ENCODE peak calls at places on chromosomes 13 and 19, in ten cellular contexts. One of them, this sample, is unnamed.

GRCh38 chr19:6531163-6531955 is 533 bp downstream of the TNFSF9 start:
- DNase-seq in astrocyte of the hippocampus: no peak
- DNase-seq in activated naive CD4-positive, alpha-beta T cell treated with anti-CD3 and anti-CD28 coated beads, Interleukin-2, amount 10 ng/mL, durations not matched to agents 7 days and 5 days: no peak
- DNase-seq in NCI-H82: no peak
- DNase-seq in cardiac fibroblast: no peak
- DNase-seq in Kasumi-1: no peak
- DNase-seq in kidney tubule cell: no peak
- DNase-seq in omental fat pad: no peak
- DNase-seq in cardiac muscle cell: no peak
- DNase-seq in HT-29: no peak
- DNase-seq in this sample: no peak

GRCh38 chr19:49690656-49691242 is at the start of gene CPT1C:
- DNase-seq in astrocyte of the hippocampus: peak
- DNase-seq in activated naive CD4-positive, alpha-beta T cell treated with anti-CD3 and anti-CD28 coated beads, Interleukin-2, amount 10 ng/mL, durations not matched to agents 7 days and 5 days: peak
- DNase-seq in NCI-H82: peak
- DNase-seq in cardiac fibroblast: peak
- DNase-seq in Kasumi-1: no peak
- DNase-seq in kidney tubule cell: peak
- DNase-seq in omental fat pad: no peak
- DNase-seq in cardiac muscle cell: peak
- DNase-seq in HT-29: peak
- DNase-seq in this sample: peak

GRCh38 chr19:4566402-4567051 is 7.0 kb upstream of the SEMA6B start:
- DNase-seq in astrocyte of the hippocampus: no peak
- DNase-seq in activated naive CD4-positive, alpha-beta T cell treated with anti-CD3 and anti-CD28 coated beads, Interleukin-2, amount 10 ng/mL, durations not matched to agents 7 days and 5 days: no peak
- DNase-seq in NCI-H82: peak
- DNase-seq in cardiac fibroblast: no peak
- DNase-seq in Kasumi-1: no peak
- DNase-seq in kidney tubule cell: no peak
- DNase-seq in omental fat pad: no peak
- DNase-seq in cardiac muscle cell: no peak
- DNase-seq in HT-29: no peak
- DNase-seq in this sample: no peak

GRCh38 chr19:55115446-55116065 is 1.9 kb downstream of the PPP1R12C start:
- DNase-seq in astrocyte of the hippocampus: peak
- DNase-seq in activated naive CD4-positive, alpha-beta T cell treated with anti-CD3 and anti-CD28 coated beads, Interleukin-2, amount 10 ng/mL, durations not matched to agents 7 days and 5 days: no peak
- DNase-seq in NCI-H82: no peak
- DNase-seq in cardiac fibroblast: peak
- DNase-seq in Kasumi-1: no peak
- DNase-seq in kidney tubule cell: no peak
- DNase-seq in omental fat pad: no peak
- DNase-seq in cardiac muscle cell: peak
- DNase-seq in HT-29: no peak
- DNase-seq in this sample: no peak

GRCh38 chr19:17348700-17349099 is 11.3 kb downstream of the GTPBP3 start:
- DNase-seq in astrocyte of the hippocampus: peak
- DNase-seq in activated naive CD4-positive, alpha-beta T cell treated with anti-CD3 and anti-CD28 coated beads, Interleukin-2, amount 10 ng/mL, durations not matched to agents 7 days and 5 days: no peak
- DNase-seq in NCI-H82: peak
- DNase-seq in cardiac fibroblast: peak
- DNase-seq in Kasumi-1: no peak
- DNase-seq in kidney tubule cell: peak
- DNase-seq in omental fat pad: no peak
- DNase-seq in cardiac muscle cell: peak
- DNase-seq in HT-29: no peak
- DNase-seq in this sample: no peak

GRCh38 chr19:28968721-28969120 is 244.2 kb downstream of the UQCRFS1 start:
- DNase-seq in astrocyte of the hippocampus: no peak
- DNase-seq in activated naive CD4-positive, alpha-beta T cell treated with anti-CD3 and anti-CD28 coated beads, Interleukin-2, amount 10 ng/mL, durations not matched to agents 7 days and 5 days: no peak
- DNase-seq in NCI-H82: no peak
- DNase-seq in cardiac fibroblast: no peak
- DNase-seq in Kasumi-1: no peak
- DNase-seq in kidney tubule cell: peak
- DNase-seq in omental fat pad: no peak
- DNase-seq in cardiac muscle cell: no peak
- DNase-seq in HT-29: no peak
- DNase-seq in this sample: no peak

GRCh38 chr13:112881656-112882554 is 87.1 kb upstream of the MCF2L start:
- DNase-seq in astrocyte of the hippocampus: no peak
- DNase-seq in activated naive CD4-positive, alpha-beta T cell treated with anti-CD3 and anti-CD28 coated beads, Interleukin-2, amount 10 ng/mL, durations not matched to agents 7 days and 5 days: no peak
- DNase-seq in NCI-H82: no peak
- DNase-seq in cardiac fibroblast: no peak
- DNase-seq in Kasumi-1: no peak
- DNase-seq in kidney tubule cell: no peak
- DNase-seq in omental fat pad: no peak
- DNase-seq in cardiac muscle cell: no peak
- DNase-seq in HT-29: no peak
- DNase-seq in this sample: no peak

GRCh38 chr13:44064376-44064775 is 184.7 kb downstream of the LACC1 start:
- DNase-seq in astrocyte of the hippocampus: no peak
- DNase-seq in activated naive CD4-positive, alpha-beta T cell treated with anti-CD3 and anti-CD28 coated beads, Interleukin-2, amount 10 ng/mL, durations not matched to agents 7 days and 5 days: no peak
- DNase-seq in NCI-H82: no peak
- DNase-seq in cardiac fibroblast: no peak
- DNase-seq in Kasumi-1: no peak
- DNase-seq in kidney tubule cell: no peak
- DNase-seq in omental fat pad: no peak
- DNase-seq in cardiac muscle cell: no peak
- DNase-seq in HT-29: no peak
- DNase-seq in this sample: no peak

GRCh38 chr13:98476538-98476966 is 100.4 kb downstream of the STK24 start:
- DNase-seq in astrocyte of the hippocampus: peak
- DNase-seq in activated naive CD4-positive, alpha-beta T cell treated with anti-CD3 and anti-CD28 coated beads, Interleukin-2, amount 10 ng/mL, durations not matched to agents 7 days and 5 days: peak
- DNase-seq in NCI-H82: no peak
- DNase-seq in cardiac fibroblast: peak
- DNase-seq in Kasumi-1: peak
- DNase-seq in kidney tubule cell: peak
- DNase-seq in omental fat pad: no peak
- DNase-seq in cardiac muscle cell: peak
- DNase-seq in HT-29: peak
- DNase-seq in this sample: peak

GRCh38 chr19:55563261-55563690 is 17.4 kb downstream of the ZNF579 start:
- DNase-seq in astrocyte of the hippocampus: peak
- DNase-seq in activated naive CD4-positive, alpha-beta T cell treated with anti-CD3 and anti-CD28 coated beads, Interleukin-2, amount 10 ng/mL, durations not matched to agents 7 days and 5 days: no peak
- DNase-seq in NCI-H82: peak
- DNase-seq in cardiac fibroblast: no peak
- DNase-seq in Kasumi-1: no peak
- DNase-seq in kidney tubule cell: no peak
- DNase-seq in omental fat pad: peak
- DNase-seq in cardiac muscle cell: peak
- DNase-seq in HT-29: no peak
- DNase-seq in this sample: no peak

GRCh38 chr13:31909889-31910551 is 121.6 kb upstream of the FRY start:
- DNase-seq in astrocyte of the hippocampus: peak
- DNase-seq in activated naive CD4-positive, alpha-beta T cell treated with anti-CD3 and anti-CD28 coated beads, Interleukin-2, amount 10 ng/mL, durations not matched to agents 7 days and 5 days: peak
- DNase-seq in NCI-H82: peak
- DNase-seq in cardiac fibroblast: peak
- DNase-seq in Kasumi-1: peak
- DNase-seq in kidney tubule cell: peak
- DNase-seq in omental fat pad: no peak
- DNase-seq in cardiac muscle cell: peak
- DNase-seq in HT-29: peak
- DNase-seq in this sample: peak

GRCh38 chr13:32147193-32147592 is 115.6 kb downstream of the FRY start:
- DNase-seq in astrocyte of the hippocampus: no peak
- DNase-seq in activated naive CD4-positive, alpha-beta T cell treated with anti-CD3 and anti-CD28 coated beads, Interleukin-2, amount 10 ng/mL, durations not matched to agents 7 days and 5 days: no peak
- DNase-seq in NCI-H82: no peak
- DNase-seq in cardiac fibroblast: no peak
- DNase-seq in Kasumi-1: no peak
- DNase-seq in kidney tubule cell: no peak
- DNase-seq in omental fat pad: no peak
- DNase-seq in cardiac muscle cell: no peak
- DNase-seq in HT-29: no peak
- DNase-seq in this sample: no peak

GRCh38 chr19:29576761-29577661 is 29.1 kb upstream of the POP4 start:
- DNase-seq in astrocyte of the hippocampus: no peak
- DNase-seq in activated naive CD4-positive, alpha-beta T cell treated with anti-CD3 and anti-CD28 coated beads, Interleukin-2, amount 10 ng/mL, durations not matched to agents 7 days and 5 days: no peak
- DNase-seq in NCI-H82: no peak
- DNase-seq in cardiac fibroblast: peak
- DNase-seq in Kasumi-1: no peak
- DNase-seq in kidney tubule cell: peak
- DNase-seq in omental fat pad: no peak
- DNase-seq in cardiac muscle cell: peak
- DNase-seq in HT-29: no peak
- DNase-seq in this sample: peak

GRCh38 chr19:56692496-56692895 is 20.9 kb upstream of the ZNF835 start:
- DNase-seq in astrocyte of the hippocampus: peak
- DNase-seq in activated naive CD4-positive, alpha-beta T cell treated with anti-CD3 and anti-CD28 coated beads, Interleukin-2, amount 10 ng/mL, durations not matched to agents 7 days and 5 days: no peak
- DNase-seq in NCI-H82: peak
- DNase-seq in cardiac fibroblast: peak
- DNase-seq in Kasumi-1: no peak
- DNase-seq in kidney tubule cell: peak
- DNase-seq in omental fat pad: no peak
- DNase-seq in cardiac muscle cell: no peak
- DNase-seq in HT-29: no peak
- DNase-seq in this sample: no peak

GRCh38 chr19:13149628-13150186 is 468 bp downstream of the STX10 start:
- DNase-seq in astrocyte of the hippocampus: peak
- DNase-seq in activated naive CD4-positive, alpha-beta T cell treated with anti-CD3 and anti-CD28 coated beads, Interleukin-2, amount 10 ng/mL, durations not matched to agents 7 days and 5 days: peak
- DNase-seq in NCI-H82: peak
- DNase-seq in cardiac fibroblast: peak
- DNase-seq in Kasumi-1: no peak
- DNase-seq in kidney tubule cell: peak
- DNase-seq in omental fat pad: no peak
- DNase-seq in cardiac muscle cell: peak
- DNase-seq in HT-29: peak
- DNase-seq in this sample: peak

GRCh38 chr13:28495586-28496564 is 947 bp upstream of the FLT1 start:
- DNase-seq in astrocyte of the hippocampus: peak
- DNase-seq in activated naive CD4-positive, alpha-beta T cell treated with anti-CD3 and anti-CD28 coated beads, Interleukin-2, amount 10 ng/mL, durations not matched to agents 7 days and 5 days: no peak
- DNase-seq in NCI-H82: no peak
- DNase-seq in cardiac fibroblast: no peak
- DNase-seq in Kasumi-1: no peak
- DNase-seq in kidney tubule cell: no peak
- DNase-seq in omental fat pad: no peak
- DNase-seq in cardiac muscle cell: no peak
- DNase-seq in HT-29: no peak
- DNase-seq in this sample: no peak

GRCh38 chr19:47729799-47730520 is 15.4 kb upstream of the NOP53 start:
- DNase-seq in astrocyte of the hippocampus: peak
- DNase-seq in activated naive CD4-positive, alpha-beta T cell treated with anti-CD3 and anti-CD28 coated beads, Interleukin-2, amount 10 ng/mL, durations not matched to agents 7 days and 5 days: peak
- DNase-seq in NCI-H82: peak
- DNase-seq in cardiac fibroblast: no peak
- DNase-seq in Kasumi-1: peak
- DNase-seq in kidney tubule cell: peak
- DNase-seq in omental fat pad: peak
- DNase-seq in cardiac muscle cell: peak
- DNase-seq in HT-29: peak
- DNase-seq in this sample: no peak

GRCh38 chr19:14031719-14032480 is at the start of gene IL27RA:
- DNase-seq in astrocyte of the hippocampus: peak
- DNase-seq in activated naive CD4-positive, alpha-beta T cell treated with anti-CD3 and anti-CD28 coated beads, Interleukin-2, amount 10 ng/mL, durations not matched to agents 7 days and 5 days: peak
- DNase-seq in NCI-H82: peak
- DNase-seq in cardiac fibroblast: peak
- DNase-seq in Kasumi-1: peak
- DNase-seq in kidney tubule cell: peak
- DNase-seq in omental fat pad: no peak
- DNase-seq in cardiac muscle cell: peak
- DNase-seq in HT-29: peak
- DNase-seq in this sample: peak

GRCh38 chr13:105240356-105240755 is 1295.1 kb downstream of the EFNB2 start:
- DNase-seq in astrocyte of the hippocampus: no peak
- DNase-seq in activated naive CD4-positive, alpha-beta T cell treated with anti-CD3 and anti-CD28 coated beads, Interleukin-2, amount 10 ng/mL, durations not matched to agents 7 days and 5 days: no peak
- DNase-seq in NCI-H82: no peak
- DNase-seq in cardiac fibroblast: no peak
- DNase-seq in Kasumi-1: no peak
- DNase-seq in kidney tubule cell: no peak
- DNase-seq in omental fat pad: no peak
- DNase-seq in cardiac muscle cell: no peak
- DNase-seq in HT-29: no peak
- DNase-seq in this sample: no peak

GRCh38 chr19:1417145-1417544 is 9.8 kb downstream of the DAZAP1 start:
- DNase-seq in astrocyte of the hippocampus: peak
- DNase-seq in activated naive CD4-positive, alpha-beta T cell treated with anti-CD3 and anti-CD28 coated beads, Interleukin-2, amount 10 ng/mL, durations not matched to agents 7 days and 5 days: no peak
- DNase-seq in NCI-H82: no peak
- DNase-seq in cardiac fibroblast: no peak
- DNase-seq in Kasumi-1: no peak
- DNase-seq in kidney tubule cell: peak
- DNase-seq in omental fat pad: no peak
- DNase-seq in cardiac muscle cell: peak
- DNase-seq in HT-29: no peak
- DNase-seq in this sample: no peak

GRCh38 chr19:13795595-13796300 is 505 bp downstream of the ZSWIM4 start:
- DNase-seq in astrocyte of the hippocampus: peak
- DNase-seq in activated naive CD4-positive, alpha-beta T cell treated with anti-CD3 and anti-CD28 coated beads, Interleukin-2, amount 10 ng/mL, durations not matched to agents 7 days and 5 days: peak
- DNase-seq in NCI-H82: no peak
- DNase-seq in cardiac fibroblast: peak
- DNase-seq in Kasumi-1: no peak
- DNase-seq in kidney tubule cell: peak
- DNase-seq in omental fat pad: no peak
- DNase-seq in cardiac muscle cell: peak
- DNase-seq in HT-29: no peak
- DNase-seq in this sample: peak

GRCh38 chr13:113927661-113928581 is 46.0 kb downstream of the C13orf46 start:
- DNase-seq in astrocyte of the hippocampus: peak
- DNase-seq in activated naive CD4-positive, alpha-beta T cell treated with anti-CD3 and anti-CD28 coated beads, Interleukin-2, amount 10 ng/mL, durations not matched to agents 7 days and 5 days: peak
- DNase-seq in NCI-H82: no peak
- DNase-seq in cardiac fibroblast: peak
- DNase-seq in Kasumi-1: no peak
- DNase-seq in kidney tubule cell: no peak
- DNase-seq in omental fat pad: peak
- DNase-seq in cardiac muscle cell: peak
- DNase-seq in HT-29: no peak
- DNase-seq in this sample: no peak

GRCh38 chr19:57269515-57270250 is 10.6 kb upstream of the ZNF460 start:
- DNase-seq in astrocyte of the hippocampus: peak
- DNase-seq in activated naive CD4-positive, alpha-beta T cell treated with anti-CD3 and anti-CD28 coated beads, Interleukin-2, amount 10 ng/mL, durations not matched to agents 7 days and 5 days: no peak
- DNase-seq in NCI-H82: no peak
- DNase-seq in cardiac fibroblast: peak
- DNase-seq in Kasumi-1: no peak
- DNase-seq in kidney tubule cell: peak
- DNase-seq in omental fat pad: no peak
- DNase-seq in cardiac muscle cell: peak
- DNase-seq in HT-29: no peak
- DNase-seq in this sample: peak

GRCh38 chr19:17997969-17998826 is 9.8 kb upstream of the ARRDC2 start:
- DNase-seq in astrocyte of the hippocampus: no peak
- DNase-seq in activated naive CD4-positive, alpha-beta T cell treated with anti-CD3 and anti-CD28 coated beads, Interleukin-2, amount 10 ng/mL, durations not matched to agents 7 days and 5 days: no peak
- DNase-seq in NCI-H82: no peak
- DNase-seq in cardiac fibroblast: peak
- DNase-seq in Kasumi-1: peak
- DNase-seq in kidney tubule cell: peak
- DNase-seq in omental fat pad: no peak
- DNase-seq in cardiac muscle cell: no peak
- DNase-seq in HT-29: peak
- DNase-seq in this sample: peak

GRCh38 chr13:100534147-100534818 is 54.3 kb downstream of the GGACT start:
- DNase-seq in astrocyte of the hippocampus: no peak
- DNase-seq in activated naive CD4-positive, alpha-beta T cell treated with anti-CD3 and anti-CD28 coated beads, Interleukin-2, amount 10 ng/mL, durations not matched to agents 7 days and 5 days: no peak
- DNase-seq in NCI-H82: no peak
- DNase-seq in cardiac fibroblast: no peak
- DNase-seq in Kasumi-1: no peak
- DNase-seq in kidney tubule cell: no peak
- DNase-seq in omental fat pad: no peak
- DNase-seq in cardiac muscle cell: no peak
- DNase-seq in HT-29: no peak
- DNase-seq in this sample: no peak

GRCh38 chr13:46143239-46143701 is 38.4 kb upstream of the CPB2 start:
- DNase-seq in astrocyte of the hippocampus: no peak
- DNase-seq in activated naive CD4-positive, alpha-beta T cell treated with anti-CD3 and anti-CD28 coated beads, Interleukin-2, amount 10 ng/mL, durations not matched to agents 7 days and 5 days: no peak
- DNase-seq in NCI-H82: no peak
- DNase-seq in cardiac fibroblast: no peak
- DNase-seq in Kasumi-1: no peak
- DNase-seq in kidney tubule cell: no peak
- DNase-seq in omental fat pad: no peak
- DNase-seq in cardiac muscle cell: no peak
- DNase-seq in HT-29: peak
- DNase-seq in this sample: no peak

GRCh38 chr19:4499318-4499717 is 19.0 kb downstream of the PLIN4 start:
- DNase-seq in astrocyte of the hippocampus: no peak
- DNase-seq in activated naive CD4-positive, alpha-beta T cell treated with anti-CD3 and anti-CD28 coated beads, Interleukin-2, amount 10 ng/mL, durations not matched to agents 7 days and 5 days: no peak
- DNase-seq in NCI-H82: no peak
- DNase-seq in cardiac fibroblast: no peak
- DNase-seq in Kasumi-1: no peak
- DNase-seq in kidney tubule cell: no peak
- DNase-seq in omental fat pad: no peak
- DNase-seq in cardiac muscle cell: no peak
- DNase-seq in HT-29: no peak
- DNase-seq in this sample: no peak

GRCh38 chr13:99371956-99372355 is 64.8 kb upstream of the GPR183 start:
- DNase-seq in astrocyte of the hippocampus: no peak
- DNase-seq in activated naive CD4-positive, alpha-beta T cell treated with anti-CD3 and anti-CD28 coated beads, Interleukin-2, amount 10 ng/mL, durations not matched to agents 7 days and 5 days: peak
- DNase-seq in NCI-H82: no peak
- DNase-seq in cardiac fibroblast: no peak
- DNase-seq in Kasumi-1: peak
- DNase-seq in kidney tubule cell: no peak
- DNase-seq in omental fat pad: no peak
- DNase-seq in cardiac muscle cell: no peak
- DNase-seq in HT-29: no peak
- DNase-seq in this sample: no peak